ENCODE peak calls at places on chromosomes 7 and 10, in eight cellular contexts. One of them, this sample, is unnamed.

GRCh38 chr10:108970016-108970415 is 953.3 kb downstream of the XPNPEP1 start:
- DNase-seq in HL-60: no peak
- DNase-seq in choroid plexus epithelial cell: peak
- DNase-seq in spleen: no peak
- DNase-seq in GM23338: peak
- DNase-seq in astrocyte of the cerebellum: peak
- DNase-seq in body of pancreas: no peak
- DNase-seq in left lung: no peak
- DNase-seq in this sample: no peak

GRCh38 chr7:113289140-113289740 is 170.9 kb upstream of the SMIM30 start:
- DNase-seq in astrocyte of the cerebellum: peak
- DNase-seq in left lung: no peak
- DNase-seq in choroid plexus epithelial cell: peak
- DNase-seq in spleen: no peak
- DNase-seq in GM23338: peak
- DNase-seq in HL-60: peak
- DNase-seq in body of pancreas: peak
- DNase-seq in this sample: no peak

GRCh38 chr7:67777119-67777518 is 780.5 kb downstream of the TYW1 start:
- DNase-seq in HL-60: no peak
- DNase-seq in left lung: no peak
- DNase-seq in GM23338: no peak
- DNase-seq in body of pancreas: peak
- DNase-seq in spleen: no peak
- DNase-seq in choroid plexus epithelial cell: no peak
- DNase-seq in astrocyte of the cerebellum: no peak
- DNase-seq in this sample: no peak

GRCh38 chr7:73732397-73732796 is 6.2 kb downstream of the ABHD11 start:
- DNase-seq in GM23338: no peak
- DNase-seq in left lung: no peak
- DNase-seq in astrocyte of the cerebellum: no peak
- DNase-seq in spleen: no peak
- DNase-seq in choroid plexus epithelial cell: no peak
- DNase-seq in HL-60: no peak
- DNase-seq in body of pancreas: no peak
- DNase-seq in this sample: no peak

GRCh38 chr7:68434857-68435256 is 1163.4 kb upstream of the AUTS2 start:
- DNase-seq in HL-60: no peak
- DNase-seq in left lung: no peak
- DNase-seq in spleen: no peak
- DNase-seq in astrocyte of the cerebellum: no peak
- DNase-seq in body of pancreas: no peak
- DNase-seq in choroid plexus epithelial cell: no peak
- DNase-seq in GM23338: no peak
- DNase-seq in this sample: no peak

GRCh38 chr7:46755120-46756034 is 826.5 kb downstream of the TNS3 start:
- DNase-seq in GM23338: no peak
- DNase-seq in left lung: no peak
- DNase-seq in HL-60: no peak
- DNase-seq in astrocyte of the cerebellum: no peak
- DNase-seq in choroid plexus epithelial cell: no peak
- DNase-seq in body of pancreas: no peak
- DNase-seq in spleen: no peak
- DNase-seq in this sample: no peak

GRCh38 chr7:10468908-10469307 is 504.8 kb upstream of the PHF14 start:
- DNase-seq in left lung: no peak
- DNase-seq in body of pancreas: no peak
- DNase-seq in choroid plexus epithelial cell: no peak
- DNase-seq in spleen: no peak
- DNase-seq in GM23338: no peak
- DNase-seq in HL-60: no peak
- DNase-seq in astrocyte of the cerebellum: no peak
- DNase-seq in this sample: no peak

GRCh38 chr10:124125305-124126116 is 32.1 kb upstream of the CHST15 start:
- DNase-seq in choroid plexus epithelial cell: peak
- DNase-seq in spleen: no peak
- DNase-seq in body of pancreas: no peak
- DNase-seq in left lung: no peak
- DNase-seq in HL-60: no peak
- DNase-seq in GM23338: peak
- DNase-seq in astrocyte of the cerebellum: no peak
- DNase-seq in this sample: no peak

GRCh38 chr7:92830532-92831110 is 5.8 kb downstream of the CDK6 start:
- DNase-seq in choroid plexus epithelial cell: peak
- DNase-seq in body of pancreas: no peak
- DNase-seq in GM23338: no peak
- DNase-seq in spleen: no peak
- DNase-seq in left lung: no peak
- DNase-seq in HL-60: no peak
- DNase-seq in astrocyte of the cerebellum: no peak
- DNase-seq in this sample: no peak

GRCh38 chr7:28808786-28809533 is 149.2 kb downstream of the TRIL start:
- DNase-seq in choroid plexus epithelial cell: peak
- DNase-seq in left lung: no peak
- DNase-seq in astrocyte of the cerebellum: no peak
- DNase-seq in body of pancreas: no peak
- DNase-seq in HL-60: peak
- DNase-seq in GM23338: peak
- DNase-seq in spleen: peak
- DNase-seq in this sample: no peak

GRCh38 chr7:77276120-77276519 is 76.5 kb upstream of the FGL2 start:
- DNase-seq in body of pancreas: no peak
- DNase-seq in choroid plexus epithelial cell: peak
- DNase-seq in HL-60: no peak
- DNase-seq in spleen: no peak
- DNase-seq in astrocyte of the cerebellum: no peak
- DNase-seq in GM23338: no peak
- DNase-seq in left lung: no peak
- DNase-seq in this sample: no peak

GRCh38 chr10:101140950-101141621 is 10.0 kb downstream of the TLX1 start:
- DNase-seq in HL-60: no peak
- DNase-seq in GM23338: no peak
- DNase-seq in body of pancreas: no peak
- DNase-seq in astrocyte of the cerebellum: no peak
- DNase-seq in left lung: no peak
- DNase-seq in choroid plexus epithelial cell: no peak
- DNase-seq in spleen: no peak
- DNase-seq in this sample: no peak

GRCh38 chr7:135744938-135745701 is 3.5 kb downstream of the FAM180A start:
- DNase-seq in choroid plexus epithelial cell: peak
- DNase-seq in spleen: no peak
- DNase-seq in left lung: no peak
- DNase-seq in astrocyte of the cerebellum: no peak
- DNase-seq in GM23338: no peak
- DNase-seq in HL-60: no peak
- DNase-seq in body of pancreas: no peak
- DNase-seq in this sample: no peak

GRCh38 chr7:105000190-105000589 is 13.8 kb upstream of the KMT2E start:
- DNase-seq in astrocyte of the cerebellum: no peak
- DNase-seq in GM23338: no peak
- DNase-seq in left lung: no peak
- DNase-seq in HL-60: no peak
- DNase-seq in choroid plexus epithelial cell: no peak
- DNase-seq in spleen: no peak
- DNase-seq in body of pancreas: no peak
- DNase-seq in this sample: no peak

GRCh38 chr10:60424971-60425370 is 35.3 kb upstream of the ANK3 start:
- DNase-seq in choroid plexus epithelial cell: no peak
- DNase-seq in body of pancreas: no peak
- DNase-seq in spleen: no peak
- DNase-seq in left lung: no peak
- DNase-seq in GM23338: no peak
- DNase-seq in astrocyte of the cerebellum: no peak
- DNase-seq in HL-60: no peak
- DNase-seq in this sample: no peak

DNA sequence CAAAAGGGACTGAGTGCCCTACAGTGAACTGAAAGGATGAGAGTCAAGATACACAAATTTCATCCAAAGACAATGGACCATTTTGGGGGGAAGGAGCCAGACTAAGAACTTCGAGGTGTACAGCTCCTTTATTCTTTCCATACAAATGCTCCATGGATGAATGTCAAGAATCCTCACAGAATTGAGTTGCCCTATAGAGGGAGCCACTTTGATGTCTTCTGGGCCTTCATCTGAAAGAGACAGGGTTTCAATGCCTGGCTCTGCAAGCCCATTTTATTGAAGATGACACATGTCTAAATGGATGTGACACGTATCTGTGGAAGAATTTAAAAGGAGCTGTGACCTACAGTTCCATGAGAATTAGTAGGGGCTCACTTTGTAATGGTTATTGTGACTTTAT is 32.0 kb upstream of the NRG3 start:
- DNase-seq in body of pancreas: no peak
- DNase-seq in HL-60: no peak
- DNase-seq in astrocyte of the cerebellum: no peak
- DNase-seq in spleen: no peak
- DNase-seq in left lung: no peak
- DNase-seq in choroid plexus epithelial cell: peak
- DNase-seq in GM23338: peak
- DNase-seq in this sample: no peak
- TF ChIP-seq CTCF in body of pancreas: no peak
- TF ChIP-seq CTCF in HL-60: no peak
- TF ChIP-seq CTCF in astrocyte of the cerebellum: no peak
- TF ChIP-seq CTCF in spleen: no peak
- TF ChIP-seq CTCF in left lung: no peak
- TF ChIP-seq CTCF in choroid plexus epithelial cell: peak
- TF ChIP-seq CTCF in GM23338: peak
- TF ChIP-seq CTCF in this sample: peak

GRCh38 chr7:21941570-21942224 is 4.0 kb downstream of the CDCA7L start:
- DNase-seq in astrocyte of the cerebellum: no peak
- DNase-seq in HL-60: no peak
- DNase-seq in body of pancreas: no peak
- DNase-seq in spleen: no peak
- DNase-seq in left lung: no peak
- DNase-seq in GM23338: no peak
- DNase-seq in choroid plexus epithelial cell: peak
- DNase-seq in this sample: no peak

GRCh38 chr7:21944616-21945373 is 904 bp downstream of the CDCA7L start:
- DNase-seq in spleen: peak
- DNase-seq in astrocyte of the cerebellum: peak
- DNase-seq in left lung: peak
- DNase-seq in choroid plexus epithelial cell: peak
- DNase-seq in GM23338: peak
- DNase-seq in HL-60: no peak
- DNase-seq in body of pancreas: peak
- DNase-seq in this sample: no peak

GRCh38 chr7:21942955-21943354 is 2.7 kb downstream of the CDCA7L start:
- DNase-seq in choroid plexus epithelial cell: peak
- DNase-seq in astrocyte of the cerebellum: no peak
- DNase-seq in HL-60: no peak
- DNase-seq in spleen: no peak
- DNase-seq in body of pancreas: no peak
- DNase-seq in GM23338: no peak
- DNase-seq in left lung: no peak
- DNase-seq in this sample: no peak

GRCh38 chr7:21945374-21946227 is at the start of gene CDCA7L:
- DNase-seq in HL-60: peak
- DNase-seq in GM23338: peak
- DNase-seq in body of pancreas: peak
- DNase-seq in spleen: peak
- DNase-seq in left lung: peak
- DNase-seq in choroid plexus epithelial cell: peak
- DNase-seq in astrocyte of the cerebellum: peak
- DNase-seq in this sample: no peak

DNA sequence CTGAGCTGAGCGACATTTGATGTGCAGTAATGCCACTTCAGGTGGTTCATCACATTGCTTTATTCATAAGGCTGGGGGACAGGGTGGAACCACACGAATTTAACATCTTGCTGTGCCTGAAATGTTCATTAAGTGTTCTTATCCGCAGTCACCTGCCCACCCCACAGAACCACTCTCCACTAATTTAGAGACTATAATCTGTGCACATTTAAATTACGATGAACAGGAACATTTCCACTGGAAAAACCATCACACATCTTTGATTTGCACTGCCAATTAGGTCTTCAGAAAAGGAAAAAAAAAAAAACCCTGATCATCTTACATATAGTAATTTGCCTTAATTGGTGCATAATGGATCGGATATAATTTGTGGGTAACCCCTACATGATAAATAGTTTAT is 2.3 kb downstream of the CDCA7L start:
- DNase-seq in GM23338: no peak
- DNase-seq in spleen: no peak
- DNase-seq in body of pancreas: no peak
- DNase-seq in astrocyte of the cerebellum: no peak
- DNase-seq in choroid plexus epithelial cell: no peak
- DNase-seq in HL-60: no peak
- DNase-seq in left lung: no peak
- DNase-seq in this sample: no peak
- H3K4me3 ChIP-seq in GM23338: peak
- H3K4me3 ChIP-seq in spleen: no peak
- H3K4me3 ChIP-seq in body of pancreas: no peak
- H3K4me3 ChIP-seq in astrocyte of the cerebellum: no peak
- H3K4me3 ChIP-seq in choroid plexus epithelial cell: no peak
- H3K4me3 ChIP-seq in HL-60: no peak
- H3K4me3 ChIP-seq in left lung: no peak
- H3K4me3 ChIP-seq in this sample: no peak

GRCh38 chr7:123237-123636 is 69.1 kb upstream of the FAM20C start:
- DNase-seq in HL-60: no peak
- DNase-seq in GM23338: no peak
- DNase-seq in left lung: peak
- DNase-seq in spleen: no peak
- DNase-seq in body of pancreas: no peak
- DNase-seq in astrocyte of the cerebellum: no peak
- DNase-seq in choroid plexus epithelial cell: no peak
- DNase-seq in this sample: no peak
- TF ChIP-seq CTCF in HL-60: no peak
- TF ChIP-seq CTCF in GM23338: no peak
- TF ChIP-seq CTCF in left lung: no peak
- TF ChIP-seq CTCF in spleen: no peak
- TF ChIP-seq CTCF in body of pancreas: no peak
- TF ChIP-seq CTCF in astrocyte of the cerebellum: no peak
- TF ChIP-seq CTCF in choroid plexus epithelial cell: no peak
- TF ChIP-seq CTCF in this sample: no peak

GRCh38 chr7:4687956-4688355 is 5.9 kb downstream of the FOXK1 start:
- DNase-seq in left lung: no peak
- DNase-seq in body of pancreas: no peak
- DNase-seq in GM23338: no peak
- DNase-seq in spleen: no peak
- DNase-seq in astrocyte of the cerebellum: no peak
- DNase-seq in choroid plexus epithelial cell: no peak
- DNase-seq in HL-60: no peak
- DNase-seq in this sample: no peak

GRCh38 chr7:4692055-4692454 is 10.0 kb downstream of the FOXK1 start:
- DNase-seq in choroid plexus epithelial cell: no peak
- DNase-seq in spleen: no peak
- DNase-seq in left lung: no peak
- DNase-seq in GM23338: no peak
- DNase-seq in HL-60: no peak
- DNase-seq in body of pancreas: no peak
- DNase-seq in astrocyte of the cerebellum: no peak
- DNase-seq in this sample: no peak

GRCh38 chr7:4690953-4691856 is 9.1 kb downstream of the FOXK1 start:
- DNase-seq in choroid plexus epithelial cell: no peak
- DNase-seq in body of pancreas: no peak
- DNase-seq in spleen: no peak
- DNase-seq in left lung: peak
- DNase-seq in astrocyte of the cerebellum: no peak
- DNase-seq in HL-60: no peak
- DNase-seq in GM23338: no peak
- DNase-seq in this sample: no peak

GRCh38 chr7:4689151-4689550 is 7.1 kb downstream of the FOXK1 start:
- DNase-seq in spleen: no peak
- DNase-seq in HL-60: no peak
- DNase-seq in astrocyte of the cerebellum: no peak
- DNase-seq in choroid plexus epithelial cell: no peak
- DNase-seq in left lung: peak
- DNase-seq in GM23338: no peak
- DNase-seq in body of pancreas: no peak
- DNase-seq in this sample: no peak

GRCh38 chr7:4689668-4690067 is 7.6 kb downstream of the FOXK1 start:
- DNase-seq in astrocyte of the cerebellum: no peak
- DNase-seq in choroid plexus epithelial cell: no peak
- DNase-seq in body of pancreas: no peak
- DNase-seq in spleen: no peak
- DNase-seq in GM23338: no peak
- DNase-seq in HL-60: no peak
- DNase-seq in left lung: peak
- DNase-seq in this sample: no peak
- H3K4me3 ChIP-seq in astrocyte of the cerebellum: no peak
- H3K4me3 ChIP-seq in choroid plexus epithelial cell: no peak
- H3K4me3 ChIP-seq in body of pancreas: no peak
- H3K4me3 ChIP-seq in spleen: no peak
- H3K4me3 ChIP-seq in GM23338: no peak
- H3K4me3 ChIP-seq in HL-60: no peak
- H3K4me3 ChIP-seq in left lung: no peak
- H3K4me3 ChIP-seq in this sample: no peak